ENCODE peak calls at places on chromosomes 1 and 21, in four cellular contexts. One of them, this sample, is unnamed.

GRCh38 chr1:223374064-223374610 is 10.2 kb upstream of the SUSD4 start:
- DNase-seq in astrocyte of the spinal cord: no peak
- DNase-seq in epithelial cell of proximal tubule: no peak
- DNase-seq in esophagus squamous epithelium: no peak
- DNase-seq in this sample: no peak

GRCh38 chr1:235067396-235068154 is 61.1 kb downstream of the TOMM20 start:
- DNase-seq in astrocyte of the spinal cord: peak; percentile 99
- DNase-seq in epithelial cell of proximal tubule: peak; percentile 96
- DNase-seq in esophagus squamous epithelium: peak; percentile 19
- DNase-seq in this sample: peak; percentile 100

GRCh38 chr1:38740543-38740942 is 119.0 kb downstream of the RRAGC start:
- DNase-seq in esophagus squamous epithelium: no peak
- DNase-seq in astrocyte of the spinal cord: no peak
- DNase-seq in epithelial cell of proximal tubule: no peak
- DNase-seq in this sample: peak; percentile 89

GRCh38 chr1:161131721-161132409 is 602 bp downstream of the DEDD start:
- DNase-seq in epithelial cell of proximal tubule: no peak
- DNase-seq in astrocyte of the spinal cord: peak; percentile 11
- DNase-seq in esophagus squamous epithelium: no peak
- DNase-seq in this sample: peak; percentile 23

GRCh38 chr1:21182181-21182711 is 5.5 kb upstream of the EIF4G3 start:
- DNase-seq in esophagus squamous epithelium: no peak
- DNase-seq in astrocyte of the spinal cord: no peak
- DNase-seq in epithelial cell of proximal tubule: no peak
- DNase-seq in this sample: no peak

GRCh38 chr1:3174487-3175247 is 105.7 kb downstream of the PRDM16 start:
- DNase-seq in astrocyte of the spinal cord: peak; percentile 51
- DNase-seq in epithelial cell of proximal tubule: no peak
- DNase-seq in esophagus squamous epithelium: no peak
- DNase-seq in this sample: peak; percentile 54

GRCh38 chr1:101394041-101394440 is 157.2 kb downstream of the S1PR1 start:
- DNase-seq in astrocyte of the spinal cord: no peak
- DNase-seq in epithelial cell of proximal tubule: no peak
- DNase-seq in esophagus squamous epithelium: no peak
- DNase-seq in this sample: peak; percentile 15

GRCh38 chr1:191895462-191896058 is 262.7 kb upstream of the RGS18 start:
- DNase-seq in esophagus squamous epithelium: no peak
- DNase-seq in epithelial cell of proximal tubule: no peak
- DNase-seq in astrocyte of the spinal cord: no peak
- DNase-seq in this sample: no peak

GRCh38 chr1:15758953-15759661 is 512 bp downstream of the FBLIM1 start:
- DNase-seq in astrocyte of the spinal cord: no peak
- DNase-seq in epithelial cell of proximal tubule: no peak
- DNase-seq in esophagus squamous epithelium: no peak
- DNase-seq in this sample: no peak

GRCh38 chr1:173048629-173049326 is 2.0 kb downstream of the TNFSF18 start:
- DNase-seq in epithelial cell of proximal tubule: no peak
- DNase-seq in esophagus squamous epithelium: no peak
- DNase-seq in astrocyte of the spinal cord: peak; percentile 47
- DNase-seq in this sample: peak; percentile 81

GRCh38 chr1:112247971-112248370 is 148.0 kb upstream of the CTTNBP2NL start:
- DNase-seq in epithelial cell of proximal tubule: no peak
- DNase-seq in astrocyte of the spinal cord: no peak
- DNase-seq in esophagus squamous epithelium: no peak
- DNase-seq in this sample: no peak

GRCh38 chr1:151145158-151146071 is 1.0 kb downstream of the SEMA6C start:
- DNase-seq in epithelial cell of proximal tubule: no peak
- DNase-seq in esophagus squamous epithelium: no peak
- DNase-seq in astrocyte of the spinal cord: no peak
- DNase-seq in this sample: no peak

GRCh38 chr1:231021540-231022031 is 18.5 kb downstream of the FAM89A start:
- DNase-seq in epithelial cell of proximal tubule: no peak
- DNase-seq in esophagus squamous epithelium: no peak
- DNase-seq in astrocyte of the spinal cord: peak; percentile 23
- DNase-seq in this sample: no peak

GRCh38 chr1:3272321-3273045 is 182.0 kb upstream of the ARHGEF16 start:
- DNase-seq in astrocyte of the spinal cord: no peak
- DNase-seq in epithelial cell of proximal tubule: no peak
- DNase-seq in esophagus squamous epithelium: no peak
- DNase-seq in this sample: no peak

GRCh38 chr1:19618428-19618827 is 25.7 kb upstream of the NBL1 start:
- DNase-seq in epithelial cell of proximal tubule: no peak
- DNase-seq in esophagus squamous epithelium: no peak
- DNase-seq in astrocyte of the spinal cord: peak; percentile 31
- DNase-seq in this sample: peak; percentile 85

GRCh38 chr21:36909901-36910561 is 56.4 kb downstream of the HLCS start:
- DNase-seq in esophagus squamous epithelium: no peak
- DNase-seq in astrocyte of the spinal cord: peak; percentile 98
- DNase-seq in epithelial cell of proximal tubule: peak; percentile 52
- DNase-seq in this sample: peak; percentile 99

GRCh38 chr1:228469413-228470162 is 17.6 kb upstream of the RNF187 start:
- DNase-seq in esophagus squamous epithelium: no peak
- DNase-seq in astrocyte of the spinal cord: no peak
- DNase-seq in epithelial cell of proximal tubule: no peak
- DNase-seq in this sample: no peak

GRCh38 chr1:228332797-228333738 is 73.6 kb downstream of the TRIM11 start:
- DNase-seq in epithelial cell of proximal tubule: no peak
- DNase-seq in astrocyte of the spinal cord: no peak
- DNase-seq in esophagus squamous epithelium: no peak
- DNase-seq in this sample: no peak

GRCh38 chr1:181216571-181216994 is 128.1 kb downstream of the IER5 start:
- DNase-seq in astrocyte of the spinal cord: no peak
- DNase-seq in esophagus squamous epithelium: no peak
- DNase-seq in epithelial cell of proximal tubule: no peak
- DNase-seq in this sample: no peak

GRCh38 chr1:159707473-159707872 is 6.9 kb downstream of the CRP start:
- DNase-seq in epithelial cell of proximal tubule: no peak
- DNase-seq in esophagus squamous epithelium: no peak
- DNase-seq in astrocyte of the spinal cord: no peak
- DNase-seq in this sample: no peak

GRCh38 chr1:74010206-74010605 is 187.8 kb downstream of the LRRIQ3 start:
- DNase-seq in astrocyte of the spinal cord: no peak
- DNase-seq in epithelial cell of proximal tubule: no peak
- DNase-seq in esophagus squamous epithelium: no peak
- DNase-seq in this sample: no peak

GRCh38 chr1:52055066-52055853 is at the start of gene TXNDC12:
- DNase-seq in epithelial cell of proximal tubule: peak; percentile 84
- DNase-seq in esophagus squamous epithelium: peak; percentile 34
- DNase-seq in astrocyte of the spinal cord: peak; percentile 95
- DNase-seq in this sample: peak; percentile 91

GRCh38 chr21:35855463-35855862 is 204.9 kb downstream of the SETD4 start:
- DNase-seq in astrocyte of the spinal cord: peak; percentile 16
- DNase-seq in epithelial cell of proximal tubule: no peak
- DNase-seq in esophagus squamous epithelium: no peak
- DNase-seq in this sample: no peak

GRCh38 chr1:4736254-4736653 is 81.8 kb downstream of the AJAP1 start:
- DNase-seq in astrocyte of the spinal cord: no peak
- DNase-seq in epithelial cell of proximal tubule: no peak
- DNase-seq in esophagus squamous epithelium: no peak
- DNase-seq in this sample: no peak

GRCh38 chr1:245895455-245895959 is 611.6 kb downstream of the SMYD3 start:
- DNase-seq in astrocyte of the spinal cord: no peak
- DNase-seq in esophagus squamous epithelium: no peak
- DNase-seq in epithelial cell of proximal tubule: no peak
- DNase-seq in this sample: no peak

GRCh38 chr21:26835714-26836265 is 9.4 kb downstream of the ADAMTS1 start:
- DNase-seq in epithelial cell of proximal tubule: peak; percentile 25
- DNase-seq in esophagus squamous epithelium: no peak
- DNase-seq in astrocyte of the spinal cord: no peak
- DNase-seq in this sample: peak; percentile 81
- H3K4me3 ChIP-seq in epithelial cell of proximal tubule: no peak overlapping the region
- H3K4me3 ChIP-seq in esophagus squamous epithelium: no peak overlapping the region
- H3K4me3 ChIP-seq in astrocyte of the spinal cord: no peak overlapping the region
- H3K4me3 ChIP-seq in this sample: no peak overlapping the region

GRCh38 chr1:62333431-62333830 is 14.2 kb upstream of the KANK4 start:
- DNase-seq in epithelial cell of proximal tubule: no peak
- DNase-seq in esophagus squamous epithelium: no peak
- DNase-seq in astrocyte of the spinal cord: peak; percentile 33
- DNase-seq in this sample: peak; percentile 50

GRCh38 chr1:62336638-62337534 is 17.7 kb upstream of the KANK4 start:
- DNase-seq in astrocyte of the spinal cord: no peak
- DNase-seq in esophagus squamous epithelium: no peak
- DNase-seq in epithelial cell of proximal tubule: no peak
- DNase-seq in this sample: peak; percentile 49

GRCh38 chr1:62334434-62334833 is 15.2 kb upstream of the KANK4 start:
- DNase-seq in astrocyte of the spinal cord: no peak
- DNase-seq in esophagus squamous epithelium: no peak
- DNase-seq in epithelial cell of proximal tubule: no peak
- DNase-seq in this sample: no peak

GRCh38 chr1:62337535-62337784 is 18.2 kb upstream of the KANK4 start:
- DNase-seq in astrocyte of the spinal cord: no peak
- DNase-seq in esophagus squamous epithelium: no peak
- DNase-seq in epithelial cell of proximal tubule: no peak
- DNase-seq in this sample: no peak

DNA sequence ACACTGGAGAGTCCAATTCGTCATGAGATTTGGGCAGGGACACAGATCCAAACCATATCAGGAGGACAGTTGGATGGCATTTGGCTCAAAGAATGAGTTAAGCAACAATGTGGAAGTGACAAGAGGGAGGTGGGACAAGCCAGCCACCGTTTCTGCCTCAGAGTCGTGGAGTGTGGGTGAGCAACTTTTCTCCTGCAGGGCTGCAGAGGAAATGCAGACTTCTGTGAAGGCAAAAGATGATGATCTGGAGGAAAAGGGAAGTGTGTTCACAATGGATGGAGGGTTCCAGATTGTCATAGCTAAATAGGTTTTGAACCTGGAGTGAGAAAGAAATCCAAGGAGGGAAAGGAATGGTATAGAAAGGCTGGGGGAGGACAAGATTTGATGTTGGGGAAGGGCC is 16.4 kb upstream of the KANK4 start:
- DNase-seq in esophagus squamous epithelium: no peak
- DNase-seq in astrocyte of the spinal cord: no peak
- DNase-seq in epithelial cell of proximal tubule: no peak
- DNase-seq in this sample: no peak
- TF ChIP-seq CTCF in esophagus squamous epithelium: no peak
- TF ChIP-seq CTCF in astrocyte of the spinal cord: no peak
- TF ChIP-seq CTCF in epithelial cell of proximal tubule: no peak
- TF ChIP-seq CTCF in this sample: no peak

GRCh38 chr1:7406641-7407546 is 364.2 kb upstream of the VAMP3 start:
- DNase-seq in astrocyte of the spinal cord: no peak
- DNase-seq in epithelial cell of proximal tubule: no peak
- DNase-seq in esophagus squamous epithelium: no peak
- DNase-seq in this sample: no peak
- H3K4me3 ChIP-seq in astrocyte of the spinal cord: no peak overlapping the region
- H3K4me3 ChIP-seq in epithelial cell of proximal tubule: no peak overlapping the region
- H3K4me3 ChIP-seq in esophagus squamous epithelium: no peak overlapping the region
- H3K4me3 ChIP-seq in this sample: no peak overlapping the region

DNA sequence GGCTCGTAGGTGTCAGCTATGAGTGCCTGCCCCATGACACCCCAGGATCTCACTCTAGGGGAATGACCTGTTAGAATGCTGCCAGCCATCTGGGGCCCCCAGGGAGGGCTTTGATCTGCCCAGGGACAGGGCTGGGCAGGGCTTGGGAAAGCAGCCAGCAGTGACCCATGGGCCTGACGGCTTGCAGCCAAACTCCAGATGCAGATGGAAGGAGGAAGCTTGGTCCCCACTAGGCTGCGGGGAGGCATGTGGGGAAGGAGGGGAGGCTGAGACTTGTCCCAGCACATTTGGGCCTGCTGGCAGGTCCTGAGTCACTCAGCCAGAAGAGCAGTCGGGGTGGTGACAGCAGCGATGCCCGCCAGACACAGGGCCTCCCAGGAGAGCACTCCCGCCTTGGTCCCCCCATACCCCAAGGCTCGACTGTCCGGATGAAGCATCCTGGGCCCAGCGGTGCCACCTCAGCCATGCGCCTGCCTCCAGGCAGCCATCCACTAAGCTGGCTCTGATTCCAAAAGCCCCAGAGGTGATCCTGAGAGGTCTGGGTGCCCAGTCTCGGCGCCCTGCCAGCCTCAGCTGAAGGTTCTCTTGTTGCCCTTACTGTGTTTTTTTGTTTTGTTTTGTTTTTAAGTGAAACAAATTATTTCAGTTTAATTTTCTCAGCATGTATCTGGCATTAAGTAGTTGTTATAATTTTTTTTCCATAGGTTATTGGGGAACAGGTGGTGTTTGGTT is 45.0 kb downstream of the NUAK2 start:
- DNase-seq in epithelial cell of proximal tubule: no peak
- DNase-seq in esophagus squamous epithelium: no peak
- DNase-seq in astrocyte of the spinal cord: no peak
- DNase-seq in this sample: peak; percentile 77
- TF ChIP-seq CTCF in epithelial cell of proximal tubule: no peak
- TF ChIP-seq CTCF in esophagus squamous epithelium: no peak
- TF ChIP-seq CTCF in astrocyte of the spinal cord: no peak
- TF ChIP-seq CTCF in this sample: no peak

GRCh38 chr21:42218836-42219605 is at the start of gene ABCG1:
- DNase-seq in esophagus squamous epithelium: no peak
- DNase-seq in astrocyte of the spinal cord: no peak
- DNase-seq in epithelial cell of proximal tubule: no peak
- DNase-seq in this sample: no peak
- H3K4me3 ChIP-seq in esophagus squamous epithelium: peak within 1 kb of the TSS; percentile 61
- H3K4me3 ChIP-seq in astrocyte of the spinal cord: peak within 1 kb of the TSS; percentile 35
- H3K4me3 ChIP-seq in epithelial cell of proximal tubule: peak within 1 kb of the TSS; percentile 31
- H3K4me3 ChIP-seq in this sample: peak within 1 kb of the TSS; percentile 73